ENCODE peak calls at places on chromosomes 3 and 15, in six cellular contexts. L is OCI-LY7, R is colonic mucosa, K is IMR-90, Y is psoas muscle, C is thoracic aorta. V is an unnamed sample.

GRCh38 chr15:34584321-34584668 is 844 bp upstream of the GOLGA8B start:
- DNase-seq in C (no peak), R (no peak), L (peak; percentile 6), Y (no peak), K (no peak), V (no peak)

GRCh38 chr3:162175904-162176303 is 679.3 kb downstream of the OTOL1 start:
- DNase-seq in R (no peak), K (no peak), C (no peak), L (no peak), Y (no peak), V (no peak)

GRCh38 chr15:62896969-62897486 is 145.5 kb upstream of the TPM1 start:
- DNase-seq in R (peak; percentile 86), C (peak; percentile 81), L (no peak), K (peak; percentile 99), Y (peak; percentile 91), V (peak; percentile 91)

GRCh38 chr3:153096611-153097200 is 65.3 kb upstream of the RAP2B start:
- DNase-seq in R (peak; percentile 76), Y (no peak), K (peak; percentile 7), C (no peak), L (no peak), V (no peak)

GRCh38 chr3:183584246-183584913 is 28.9 kb upstream of the KLHL6 start:
- DNase-seq in Y (peak; percentile 32), R (peak; percentile 40), C (no peak), L (peak; percentile 69), K (peak; percentile 53), V (no peak)

GRCh38 chr15:85646538-85647091 is 148.1 kb downstream of the KLHL25 start:
- DNase-seq in K (peak; percentile 93), R (no peak), C (no peak), Y (no peak), L (no peak), V (no peak)

GRCh38 chr3:4835616-4836043 is 143.6 kb upstream of the BHLHE40 start:
- DNase-seq in R (no peak), Y (no peak), K (no peak), C (no peak), L (no peak), V (no peak)

GRCh38 chr15:31328425-31328998 is 1.9 kb downstream of the KLF13 start:
- DNase-seq in R (peak; percentile 47), L (peak; percentile 50), C (no peak), K (peak; percentile 49), Y (no peak), V (no peak)

GRCh38 chr3:194575484-194576210 is 57.6 kb downstream of the TMEM44 start:
- DNase-seq in R (no peak), C (no peak), K (peak; percentile 64), L (no peak), Y (peak; percentile 49), V (no peak)

GRCh38 chr3:5376761-5377160 is 189.3 kb downstream of the EDEM1 start:
- DNase-seq in Y (no peak), C (no peak), R (peak; percentile 49), L (peak; percentile 29), K (no peak), V (no peak)

GRCh38 chr15:27815035-27815434 is 284.1 kb downstream of the OCA2 start:
- DNase-seq in R (no peak), K (no peak), C (no peak), L (no peak), Y (no peak), V (no peak)

GRCh38 chr15:31160297-31160696 is 58.8 kb upstream of the TRPM1 start:
- DNase-seq in K (no peak), Y (no peak), R (no peak), L (no peak), C (no peak), V (no peak)

GRCh38 chr15:23855260-23855659 is 168.2 kb upstream of the NDN start:
- DNase-seq in R (no peak), L (no peak), K (no peak), Y (no peak), C (no peak), V (no peak)

GRCh38 chr3:105866656-105867653 is 1.9 kb downstream of the CBLB start:
- DNase-seq in C (no peak), L (peak; percentile 35), Y (no peak), R (peak; percentile 24), K (peak; percentile 40), V (no peak)

GRCh38 chr3:149077638-149078037 is 8.7 kb downstream of the HLTF start:
- DNase-seq in L (no peak), K (peak; percentile 43), R (no peak), C (no peak), Y (no peak), V (no peak)

GRCh38 chr3:79618883-79619282 is 148.9 kb downstream of the ROBO1 start:
- DNase-seq in C (no peak), Y (no peak), K (no peak), L (no peak), R (no peak), V (no peak)

GRCh38 chr3:193777524-193777923 is 184.5 kb downstream of the OPA1 start:
- DNase-seq in Y (no peak), K (no peak), C (no peak), R (peak; percentile 52), L (no peak), V (no peak)

GRCh38 chr15:71730277-71731144 is 79.8 kb upstream of the NR2E3 start:
- DNase-seq in C (no peak), R (peak; percentile 56), L (peak; percentile 61), K (peak; percentile 77), Y (no peak), V (no peak)

GRCh38 chr15:63367900-63368299 is 13.7 kb downstream of the CA12 start:
- DNase-seq in Y (no peak), K (no peak), R (no peak), C (no peak), L (no peak), V (no peak)

GRCh38 chr15:51331141-51331540 is 7.3 kb downstream of the CYP19A1 start:
- DNase-seq in Y (no peak), L (no peak), C (no peak), R (no peak), K (peak; percentile 25), V (no peak)

GRCh38 chr3:132606085-132606484 is 9.0 kb downstream of the ACKR4 start:
- DNase-seq in K (peak; percentile 79), R (no peak), Y (no peak), L (no peak), C (no peak), V (no peak)

GRCh38 chr15:58423858-58424608 is 7.8 kb upstream of the LIPC start:
- DNase-seq in C (no peak), L (no peak), K (peak; percentile 42), R (no peak), Y (no peak), V (no peak)

GRCh38 chr3:46897829-46898320 is 20.4 kb downstream of the PTH1R start:
- DNase-seq in R (no peak), K (no peak), Y (no peak), L (no peak), C (no peak), V (no peak)

GRCh38 chr15:88388702-88389101 is 78.5 kb downstream of the MRPL46 start:
- DNase-seq in Y (no peak), R (no peak), L (no peak), K (no peak), C (no peak), V (no peak)
- H3K4me3 ChIP-seq in Y (no peak overlapping the region), R (no peak overlapping the region), L (no peak overlapping the region), K (no peak overlapping the region), C (no peak overlapping the region), V (no peak overlapping the region)

DNA sequence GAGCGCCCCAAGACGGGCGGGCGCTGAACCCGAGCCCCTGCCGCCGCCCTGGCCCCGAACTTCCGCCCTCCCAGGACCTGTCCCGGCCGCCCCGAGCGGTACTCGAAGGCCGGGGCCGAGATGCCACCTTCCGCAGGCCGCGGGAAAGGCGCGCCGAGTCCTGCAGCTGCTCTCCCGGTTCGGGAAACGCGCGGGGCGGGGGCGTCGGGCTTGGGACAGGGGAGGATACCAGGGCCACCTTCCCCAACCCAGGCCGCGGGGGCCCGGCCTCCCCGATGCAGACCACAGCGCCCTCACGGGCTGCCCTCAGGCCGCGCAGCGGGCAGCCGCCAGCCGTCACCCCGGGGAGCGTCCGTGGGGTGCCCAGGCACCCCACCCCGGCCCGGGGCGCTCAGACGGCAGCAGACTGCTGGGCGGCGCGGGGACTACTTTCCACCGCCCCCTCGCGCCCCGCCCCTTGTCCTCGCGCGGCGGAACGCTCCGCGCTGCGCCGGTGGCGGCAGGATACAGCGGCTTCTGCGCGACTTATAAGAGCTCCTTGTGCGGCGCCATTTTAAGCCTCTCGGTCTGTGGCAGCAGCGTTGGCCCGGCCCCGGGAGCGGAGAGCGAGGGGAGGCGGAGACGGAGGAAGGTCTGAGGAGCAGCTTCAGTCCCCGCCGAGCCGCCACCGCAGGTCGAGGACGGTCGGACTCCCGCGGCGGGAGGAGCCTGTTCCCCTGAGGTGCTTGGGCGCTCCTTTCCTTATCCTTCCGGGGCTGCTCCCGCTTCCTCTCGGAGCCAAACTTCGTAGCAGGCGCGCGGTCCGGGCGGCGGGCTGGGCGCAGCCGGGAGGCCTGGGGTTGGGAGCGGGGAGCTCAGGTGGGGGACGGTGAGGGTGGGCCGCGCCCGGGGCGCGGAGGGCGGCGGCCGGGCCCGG is at the start of gene CTNNB1:
- DNase-seq in Y (peak; percentile 94), R (peak; percentile 92), C (peak; percentile 77), K (peak; percentile 95), L (peak; percentile 95), V (peak; percentile 97)
- TF ChIP-seq CTCF in Y (peak; percentile 13), R (no peak), C (peak; percentile 15), K (no peak), L (no peak), V (no peak)

GRCh38 chr3:103706671-103707070 is 1271.9 kb downstream of the ZPLD1 start:
- DNase-seq in R (no peak), L (no peak), K (no peak), Y (no peak), C (no peak), V (no peak)

DNA sequence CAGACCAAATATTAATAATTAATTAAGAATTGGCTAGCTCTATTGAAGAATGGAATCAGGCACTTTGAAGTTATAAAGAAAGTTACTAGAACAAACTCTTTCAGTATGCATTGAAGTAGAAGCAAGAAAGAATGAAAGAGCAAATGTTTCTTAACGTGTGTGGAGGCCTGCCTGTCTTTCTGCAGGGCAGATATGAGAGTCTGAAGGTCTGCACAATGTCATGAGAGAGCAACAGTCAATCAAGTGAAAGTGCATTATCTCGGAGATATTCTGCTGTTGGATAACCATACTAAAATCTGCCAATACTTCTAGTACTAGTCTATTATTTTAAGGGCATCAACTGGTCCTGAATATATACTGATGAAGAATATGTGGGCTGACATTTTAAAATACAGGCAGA is 1270.8 kb downstream of the ZPLD1 start:
- DNase-seq in K (no peak), R (no peak), L (no peak), C (no peak), Y (no peak), V (no peak)
- H3K4me1 ChIP-seq in K (no peaks in the 10 kb centered on the region), R (no peaks in the 10 kb centered on the region), L (no peaks in the 10 kb centered on the region), C (no peaks in the 10 kb centered on the region), Y (no peaks in the 10 kb centered on the region), V (no peaks in the 10 kb centered on the region)

GRCh38 chr3:27730774-27731659 is 8.9 kb upstream of the EOMES start:
- DNase-seq in L (no peak), K (no peak), R (no peak), Y (no peak), C (no peak), V (no peak)

GRCh38 chr3:27728195-27729087 is 6.3 kb upstream of the EOMES start:
- DNase-seq in C (no peak), K (no peak), Y (no peak), L (no peak), R (no peak), V (no peak)

GRCh38 chr3:27726240-27726639 is 4.1 kb upstream of the EOMES start:
- DNase-seq in Y (no peak), R (no peak), C (no peak), L (no peak), K (no peak), V (no peak)

GRCh38 chr3:27729748-27730611 is 7.9 kb upstream of the EOMES start:
- DNase-seq in Y (no peak), K (no peak), R (no peak), C (no peak), L (no peak), V (no peak)

GRCh38 chr3:27729325-27729724 is 7.2 kb upstream of the EOMES start:
- DNase-seq in K (no peak), R (no peak), L (no peak), Y (no peak), C (no peak), V (no peak)
- H3K4me3 ChIP-seq in K (no peak overlapping the region), R (no peak overlapping the region), L (no peak overlapping the region), Y (peak overlapping the region; percentile 24), C (no peak overlapping the region), V (no peak overlapping the region)

V was measured in pancreas.